ENCODE peak calls at places on chromosomes 5 and 9, in five cellular contexts. W, X, G, T and O are unnamed samples.

GRCh38 chr9:27117489-27118135 is 8.6 kb downstream of the TEK start:
- DNase-seq in T (peak), X (no peak), W (no peak), G (no peak), O (no peak)

GRCh38 chr9:101119206-101119819 is 90.8 kb downstream of the PLPPR1 start:
- DNase-seq in G (peak), X (peak), T (peak), W (peak), O (no peak)

GRCh38 chr5:21802869-21803490 is 1050.2 kb downstream of the CDH12 start:
- DNase-seq in T (peak), W (no peak), X (no peak), G (no peak), O (no peak)

GRCh38 chr9:127930298-127931091 is at the start of gene PIP5KL1:
- DNase-seq in T (peak), X (peak), W (peak), G (peak), O (no peak)

GRCh38 chr5:53110156-53110555 is 599 bp upstream of the MOCS2 start:
- DNase-seq in T (no peak), X (peak), G (peak), W (no peak), O (no peak)

GRCh38 chr9:71253021-71253420 is 131.6 kb upstream of the TRPM3 start:
- DNase-seq in W (no peak), T (no peak), G (no peak), X (no peak), O (no peak)

GRCh38 chr5:65203746-65204145 is 278.0 kb downstream of the ADAMTS6 start:
- DNase-seq in T (no peak), X (no peak), G (no peak), W (no peak), O (no peak)

GRCh38 chr9:130268521-130269131 is 3.1 kb downstream of the HMCN2 start:
- DNase-seq in X (peak), T (no peak), G (no peak), W (no peak), O (no peak)

GRCh38 chr9:82546131-82546530 is 516.8 kb downstream of the RASEF start:
- DNase-seq in W (no peak), G (no peak), T (no peak), X (no peak), O (no peak)

GRCh38 chr5:110510146-110510545 is 216.3 kb downstream of the TMEM232 start:
- DNase-seq in W (no peak), X (no peak), T (no peak), G (no peak), O (no peak)

GRCh38 chr5:72070519-72070918 is 36.8 kb upstream of the MAP1B start:
- DNase-seq in X (peak), T (no peak), G (no peak), W (no peak), O (no peak)

GRCh38 chr9:120610975-120611689 is 31.2 kb upstream of the CDK5RAP2 start:
- DNase-seq in G (peak), X (no peak), T (peak), W (no peak), O (no peak)

GRCh38 chr9:15834541-15834940 is 281.7 kb downstream of the CCDC171 start:
- DNase-seq in X (no peak), G (no peak), T (no peak), W (no peak), O (no peak)

GRCh38 chr5:132474881-132475511 is 15.6 kb downstream of the IRF1 start:
- DNase-seq in T (no peak), G (no peak), W (no peak), X (no peak), O (no peak)

GRCh38 chr9:4333787-4334186 is 33.9 kb upstream of the GLIS3 start:
- DNase-seq in X (no peak), T (no peak), G (no peak), W (no peak), O (no peak)

GRCh38 chr9:93326056-93326455 is 125.4 kb upstream of the FAM120A start:
- DNase-seq in W (no peak), T (no peak), G (no peak), X (no peak), O (no peak)

GRCh38 chr9:21747171-21747570 is 55.3 kb upstream of the MTAP start:
- DNase-seq in G (no peak), T (no peak), X (no peak), W (no peak), O (no peak)

GRCh38 chr5:39057745-39058144 is 16.5 kb downstream of the RICTOR start:
- DNase-seq in X (no peak), W (no peak), G (no peak), T (no peak), O (no peak)

GRCh38 chr5:6399978-6400910 is 21.9 kb upstream of the MED10 start:
- DNase-seq in T (no peak), W (no peak), X (no peak), G (no peak), O (no peak)

GRCh38 chr9:38278457-38278856 is 114.0 kb upstream of the ALDH1B1 start:
- DNase-seq in X (no peak), T (no peak), G (no peak), W (no peak), O (no peak)

GRCh38 chr5:32542216-32543059 is 42.9 kb upstream of the SUB1 start:
- DNase-seq in G (peak), X (no peak), T (no peak), W (no peak), O (peak)
- TF ChIP-seq ATF2 in G (no peak), X (no peak), T (no peak), W (no peak), O (peak)

DNA sequence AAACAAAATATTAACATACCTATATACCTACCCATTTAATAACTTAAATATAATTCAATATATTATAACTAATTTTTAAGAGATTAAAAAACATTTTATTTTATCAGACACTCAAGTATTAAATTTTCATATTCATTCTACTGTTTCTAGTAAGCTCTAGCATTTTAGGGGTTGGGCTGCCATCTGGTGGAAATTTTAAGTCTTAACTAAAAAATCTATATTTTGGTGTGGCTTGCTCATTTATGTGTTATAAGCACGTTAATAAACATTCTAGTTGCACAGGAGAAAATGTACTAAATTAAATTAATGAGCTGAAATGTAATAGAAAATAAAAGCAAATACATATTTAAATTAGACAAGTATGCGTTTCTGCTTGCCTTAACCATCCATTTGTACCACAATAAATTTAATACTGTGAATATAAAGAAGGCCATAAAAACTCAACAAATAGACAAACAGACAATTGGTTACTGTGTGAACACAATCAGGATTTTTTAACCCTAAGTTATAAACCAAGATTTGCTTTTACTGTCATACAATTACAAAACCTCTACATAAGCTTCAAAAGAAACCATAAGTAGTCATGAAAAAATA is 1728.3 kb upstream of the CDH9 start:
- DNase-seq in T (peak), G (no peak), X (no peak), W (no peak), O (no peak)
- TF ChIP-seq ATF2 in T (no peak), G (no peak), X (no peak), W (no peak), O (no peak)

GRCh38 chr9:32360983-32361673 is 23.3 kb upstream of the ACO1 start:
- DNase-seq in G (no peak), W (no peak), T (no peak), X (no peak), O (no peak)
- TF ChIP-seq ATF2 in G (no peak), W (no peak), T (no peak), X (no peak), O (no peak)

GRCh38 chr5:117859161-117859560 is 1129.2 kb downstream of the DTWD2 start:
- DNase-seq in G (no peak), T (no peak), X (no peak), W (no peak), O (no peak)
- TF ChIP-seq ATF2 in G (no peak), T (no peak), X (no peak), W (no peak), O (no peak)